ENCODE peak calls at places on chromosomes 16 and 17, in four cellular contexts. C is IMR-90; D is effector CD4-positive, alpha-beta T cell; A is stimulated activated CD8-positive, alpha-beta memory T cell treated with anti-CD3 and anti-CD28 coated beads, Interleukin-4, amount 100 ng/mL, for 24 hours. Q is an unnamed sample.

GRCh38 chr17:7363311-7363710 is 8.4 kb downstream of the TMEM95 start:
- DNase-seq in C (peak; percentile 18), A (no peak), D (no peak), Q (no peak)

GRCh38 chr16:24511174-24511573 is 28.2 kb upstream of the RBBP6 start:
- DNase-seq in C (no peak), A (no peak), D (no peak), Q (no peak)

GRCh38 chr17:50051082-50051576 is 4.8 kb upstream of the ITGA3 start:
- DNase-seq in A (peak; percentile 53), C (peak; percentile 88), D (no peak), Q (peak; percentile 89)

GRCh38 chr17:61575352-61575975 is 15.6 kb downstream of the NACA2 start:
- DNase-seq in D (no peak), C (peak; percentile 25), A (no peak), Q (no peak)

GRCh38 chr17:49548051-49548505 is 27.6 kb upstream of the NXPH3 start:
- DNase-seq in A (no peak), C (no peak), D (no peak), Q (no peak)

GRCh38 chr17:80545499-80545826 is 825 bp downstream of the RPTOR start:
- DNase-seq in D (no peak), C (no peak), A (no peak), Q (no peak)

GRCh38 chr17:5745091-5745820 is 160.9 kb upstream of the NLRP1 start:
- DNase-seq in C (no peak), D (no peak), A (no peak), Q (no peak)

GRCh38 chr16:86396918-86397317 is 113.4 kb upstream of the FOXF1 start:
- DNase-seq in D (no peak), A (no peak), C (peak; percentile 95), Q (no peak)

GRCh38 chr17:74779948-74780400 is 3.8 kb upstream of the NAT9 start:
- DNase-seq in A (peak; percentile 31), D (peak; percentile 51), C (no peak), Q (no peak)

GRCh38 chr16:3609895-3610697 is 1.3 kb downstream of the SLX4 start:
- DNase-seq in A (no peak), D (no peak), C (no peak), Q (no peak)

GRCh38 chr17:39781028-39781800 is 43.5 kb downstream of the GRB7 start:
- DNase-seq in C (no peak), D (no peak), A (no peak), Q (no peak)

GRCh38 chr17:34259151-34259550 is 4.1 kb downstream of the CCL2 start:
- DNase-seq in C (peak; percentile 28), D (no peak), A (no peak), Q (no peak)

GRCh38 chr16:31188450-31189411 is 8.8 kb downstream of the FUS start:
- DNase-seq in A (no peak), C (no peak), D (no peak), Q (no peak)

GRCh38 chr17:19354123-19354522 is 8.4 kb downstream of the B9D1 start:
- DNase-seq in D (no peak), A (no peak), C (peak; percentile 94), Q (no peak)

GRCh38 chr16:8109510-8110369 is 480.6 kb downstream of the TMEM114 start:
- DNase-seq in C (no peak), A (no peak), D (no peak), Q (no peak)

GRCh38 chr16:66357523-66357928 is 9.0 kb upstream of the CDH5 start:
- DNase-seq in C (peak; percentile 83), A (no peak), D (no peak), Q (no peak)

GRCh38 chr17:39462644-39463375 is 1.5 kb downstream of the CDK12 start:
- DNase-seq in A (no peak), C (peak; percentile 7), D (no peak), Q (no peak)

GRCh38 chr16:77169650-77170236 is 21.2 kb upstream of the MON1B start:
- DNase-seq in C (peak; percentile 34), D (peak; percentile 13), A (no peak), Q (no peak)

GRCh38 chr17:19262650-19263620 is 25.8 kb downstream of the EPN2 start:
- DNase-seq in C (peak; percentile 69), A (no peak), D (no peak), Q (no peak)

GRCh38 chr16:23107117-23107516 is 42.1 kb downstream of the USP31 start:
- DNase-seq in D (no peak), A (no peak), C (no peak), Q (no peak)

GRCh38 chr17:57910462-57910861 is 44.8 kb downstream of the CUEDC1 start:
- DNase-seq in C (no peak), A (no peak), D (no peak), Q (no peak)

GRCh38 chr17:32604966-32605365 is 118.2 kb downstream of the CDK5R1 start:
- DNase-seq in D (no peak), A (no peak), C (no peak), Q (no peak)

GRCh38 chr16:30925646-30926332 is 2.4 kb downstream of the FBXL19 start:
- DNase-seq in D (no peak), C (no peak), A (no peak), Q (no peak)

GRCh38 chr17:82863941-82864720 is 24.3 kb upstream of the ZNF750 start:
- DNase-seq in A (peak; percentile 70), D (peak; percentile 81), C (peak; percentile 91), Q (peak; percentile 64)

Q was measured in NK-92 treated with Interleukin-12 subunit alpha and Interleukin-12 subunit beta, amount 100 ng/mL, for 24 hours.